ENCODE peak calls at places on chromosomes 5 and 9, in nine cellular contexts. S is RWPE1, G is GDM1, Y is GM23338, L is GM13976, V is astrocyte of the cerebellum, I is fibroblast of pulmonary artery, B is C1 segment of cervical spinal cord, Z is NCI-H2029 treated with DMSO at 0.1 percent for 48 hours. R is an unnamed sample.

GRCh38 chr9:120616961-120617636 is 37.1 kb upstream of the CDK5RAP2 start:
- DNase-seq in S (no peak), G (no peak), Y (no peak), L (no peak), V (no peak), I (no peak), B (no peak), Z (no peak), R (no peak)

GRCh38 chr5:171851251-171851650 is 65.6 kb downstream of the SMIM23 start:
- DNase-seq in S (no peak), G (no peak), Y (no peak), L (no peak), V (no peak), I (no peak), B (no peak), Z (no peak), R (no peak)

GRCh38 chr5:79183617-79184016 is 52.3 kb upstream of the JMY start:
- DNase-seq in S (peak; percentile 72), G (no peak), Y (no peak), L (no peak), V (no peak), I (no peak), B (no peak), Z (no peak), R (no peak)

GRCh38 chr9:31394040-31394473 is 990.4 kb upstream of the ACO1 start:
- DNase-seq in S (peak; percentile 2), G (no peak), Y (no peak), L (peak; percentile 33), V (peak; percentile 60), I (peak; percentile 81), B (no peak), Z (peak; percentile 57), R (no peak)

GRCh38 chr9:19782005-19782404 is 6.8 kb downstream of the SLC24A2 start:
- DNase-seq in S (peak; percentile 5), G (no peak), Y (peak; percentile 50), L (no peak), V (peak; percentile 1), I (peak; percentile 39), B (no peak), Z (no peak), R (peak; percentile 44)

GRCh38 chr5:79605560-79605959 is 6.7 kb upstream of the TENT2 start:
- DNase-seq in S (no peak), G (no peak), Y (no peak), L (no peak), V (no peak), I (no peak), B (no peak), Z (no peak), R (no peak)

GRCh38 chr5:133528841-133529240 is 83.5 kb downstream of the FSTL4 start:
- DNase-seq in S (no peak), G (no peak), Y (no peak), L (no peak), V (no peak), I (no peak), B (no peak), Z (no peak), R (no peak)

GRCh38 chr5:82406200-82406773 is 128.1 kb upstream of the RPS23 start:
- DNase-seq in S (peak; percentile 95), G (no peak), Y (peak; percentile 36), L (no peak), V (peak; percentile 80), I (peak; percentile 95), B (no peak), Z (no peak), R (peak; percentile 69)

GRCh38 chr9:105313238-105313637 is 68.8 kb downstream of the SLC44A1 start:
- DNase-seq in S (no peak), G (no peak), Y (no peak), L (no peak), V (no peak), I (no peak), B (no peak), Z (no peak), R (no peak)

GRCh38 chr9:79432485-79432884 is 139.3 kb upstream of the TLE4 start:
- DNase-seq in S (no peak), G (no peak), Y (peak; percentile 40), L (no peak), V (no peak), I (no peak), B (no peak), Z (no peak), R (peak; percentile 35)

GRCh38 chr9:16371306-16371705 is 499.2 kb downstream of the BNC2 start:
- DNase-seq in S (no peak), G (no peak), Y (no peak), L (no peak), V (peak; percentile 8), I (no peak), B (no peak), Z (no peak), R (no peak)

R was measured in mesendoderm.